ENCODE peak calls at places on chromosomes 4 and X, in ten cellular contexts. H is activated naive CD8-positive, alpha-beta T cell treated with anti-CD3 and anti-CD28 coated beads for 36 hours; O is gastrocnemius medialis; E is aorta; X is cerebellar nuclear complex; P is NCI-H748 treated with DMSO at 0.1 percent for 48 hours; T is NCI-H1092 treated with DMSO at 0.1 percent for 48 hours; Q is mesothelial cell of epicardium; Y is AG08396; L is EL. C is an unnamed sample.

GRCh38 chr4:14831447-14831846 is 170.8 kb upstream of the CPEB2 start:
- DNase-seq in P (no peak), H (no peak), Q (no peak), L (no peak), T (no peak), O (no peak), E (no peak), Y (no peak), X (no peak), C (no peak)

GRCh38 chrX:136694491-136695087 is 46.6 kb downstream of the CD40LG start:
- DNase-seq in E (no peak), P (peak; percentile 20), Q (no peak), T (peak; percentile 27), L (peak; percentile 34), H (no peak), Y (peak; percentile 50), O (no peak), X (no peak), C (no peak)

GRCh38 chr4:93827272-93827947 is 1.1 kb upstream of the ATOH1 start:
- DNase-seq in Q (no peak), H (no peak), Y (no peak), T (no peak), P (no peak), O (no peak), E (no peak), L (no peak), X (no peak), C (no peak)

GRCh38 chr4:4851081-4851480 is 8.4 kb upstream of the MSX1 start:
- DNase-seq in H (no peak), X (no peak), E (peak; percentile 41), P (no peak), O (no peak), T (no peak), Q (no peak), L (no peak), Y (no peak), C (no peak)

GRCh38 chr4:22857411-22857810 is 164.7 kb downstream of the GBA3 start:
- DNase-seq in E (no peak), P (no peak), X (no peak), H (no peak), O (no peak), Y (no peak), T (no peak), Q (no peak), L (no peak), C (no peak)

GRCh38 chr4:24701683-24702082 is 93.7 kb upstream of the SOD3 start:
- DNase-seq in E (no peak), L (no peak), Q (no peak), P (no peak), O (no peak), T (no peak), Y (no peak), X (no peak), H (no peak), C (no peak)

GRCh38 chr4:103996059-103996458 is 276.3 kb upstream of the TACR3 start:
- DNase-seq in T (peak; percentile 3), O (no peak), H (no peak), X (no peak), L (no peak), Q (no peak), Y (no peak), P (peak; percentile 70), E (no peak), C (no peak)

GRCh38 chr4:95547708-95548471 is 883 bp downstream of the UNC5C start:
- DNase-seq in Y (no peak), H (no peak), O (no peak), L (no peak), Q (peak; percentile 24), P (no peak), T (no peak), X (no peak), E (peak; percentile 81), C (peak; percentile 41)

GRCh38 chr4:121253961-121254360 is 89.8 kb upstream of the TNIP3 start:
- DNase-seq in Q (no peak), H (no peak), P (no peak), E (no peak), X (no peak), Y (no peak), O (no peak), T (no peak), L (no peak), C (no peak)

GRCh38 chrX:74613350-74614192 is 853 bp downstream of the RLIM start:
- DNase-seq in L (peak; percentile 34), H (no peak), Q (no peak), X (no peak), Y (peak; percentile 12), E (no peak), O (no peak), P (peak; percentile 12), T (peak; percentile 58), C (no peak)

GRCh38 chr4:627347-627746 is 2.0 kb downstream of the PDE6B start:
- DNase-seq in O (no peak), Q (no peak), H (no peak), E (peak; percentile 22), L (no peak), P (no peak), Y (no peak), X (no peak), T (no peak), C (no peak)

GRCh38 chr4:13922873-13923645 is 295.5 kb upstream of the BOD1L1 start:
- DNase-seq in L (no peak), O (no peak), Y (no peak), P (no peak), H (no peak), X (no peak), Q (no peak), E (no peak), T (no peak), C (no peak)

GRCh38 chr4:147332101-147332500 is 148.8 kb upstream of the EDNRA start:
- DNase-seq in Y (no peak), E (no peak), T (no peak), H (no peak), X (no peak), L (no peak), Q (no peak), O (no peak), P (no peak), C (no peak)

GRCh38 chr4:140344621-140345020 is 28.8 kb upstream of the SCOC start:
- DNase-seq in H (no peak), L (no peak), T (no peak), Y (no peak), Q (no peak), O (no peak), P (no peak), X (no peak), E (no peak), C (no peak)